ENCODE peak calls at places on chromosomes 2 and 18, in five cellular contexts. Q, T, D, B and N are unnamed samples.

GRCh38 chr2:219736196-219736595 is 108.8 kb downstream of the SLC4A3 start:
- DNase-seq in T (peak), D (peak), B (peak), Q (peak), N (peak)

GRCh38 chr18:76621184-76621583 is 126.1 kb upstream of the ZNF516 start:
- DNase-seq in B (peak), D (peak), T (peak), Q (peak), N (no peak)

GRCh38 chr18:61738488-61738887 is 154.3 kb downstream of the RNF152 start:
- DNase-seq in D (no peak), T (peak), Q (peak), B (no peak), N (no peak)

GRCh38 chr2:3578987-3579386 is 3.9 kb downstream of the RPS7 start:
- DNase-seq in B (no peak), D (no peak), Q (no peak), T (no peak), N (no peak)

GRCh38 chr2:127579231-127579630 is 43.7 kb downstream of the MYO7B start:
- DNase-seq in Q (no peak), B (no peak), T (no peak), D (no peak), N (no peak)

GRCh38 chr2:1972428-1972827 is 228.1 kb upstream of the PXDN start:
- DNase-seq in Q (peak), D (no peak), B (peak), T (peak), N (peak)

GRCh38 chr2:147610491-147611050 is 234.3 kb upstream of the ACVR2A start:
- DNase-seq in Q (no peak), B (no peak), T (no peak), D (no peak), N (no peak)

GRCh38 chr18:69883781-69884180 is 63.9 kb downstream of the CD226 start:
- DNase-seq in T (no peak), Q (no peak), B (no peak), D (no peak), N (no peak)

GRCh38 chr18:57128229-57128911 is 18.5 kb upstream of the BOD1L2 start:
- DNase-seq in T (no peak), D (no peak), Q (no peak), B (no peak), N (no peak)

GRCh38 chr2:206993512-206993911 is 54.2 kb downstream of the CPO start:
- DNase-seq in D (no peak), T (no peak), Q (no peak), B (no peak), N (no peak)

GRCh38 chr2:215022418-215022817 is 116.0 kb downstream of the ABCA12 start:
- DNase-seq in D (no peak), B (no peak), Q (peak), T (peak), N (no peak)

GRCh38 chr2:128304715-128305554 is 13.7 kb downstream of the HS6ST1 start:
- DNase-seq in T (peak), Q (peak), B (peak), D (peak), N (no peak)

GRCh38 chr2:165681841-165682240 is 112.2 kb downstream of the GALNT3 start:
- DNase-seq in Q (no peak), B (no peak), T (no peak), D (no peak), N (no peak)

GRCh38 chr2:240815761-240816583 is 4.0 kb downstream of the KIF1A start:
- DNase-seq in Q (no peak), D (no peak), B (no peak), T (no peak), N (no peak)

GRCh38 chr2:43759195-43759594 is 14.6 kb upstream of the DYNC2LI1 start:
- DNase-seq in B (no peak), Q (peak), T (no peak), D (no peak), N (no peak)

GRCh38 chr2:27871805-27872204 is 18.4 kb downstream of the RBKS start:
- DNase-seq in B (no peak), D (peak), T (peak), Q (no peak), N (no peak)

GRCh38 chr2:120402070-120402440 is 56.1 kb downstream of the INHBB start:
- DNase-seq in B (no peak), D (no peak), Q (no peak), T (no peak), N (no peak)

GRCh38 chr2:3264010-3264744 is 113.4 kb downstream of the EIPR1 start:
- DNase-seq in T (no peak), B (no peak), Q (no peak), D (no peak), N (no peak)

GRCh38 chr2:165401285-165401852 is 68.1 kb upstream of the CSRNP3 start:
- DNase-seq in D (peak), Q (peak), T (peak), B (peak), N (peak)

GRCh38 chr18:3495691-3496090 is 45.7 kb downstream of the TGIF1 start:
- DNase-seq in D (no peak), Q (no peak), B (no peak), T (no peak), N (no peak)

GRCh38 chr2:215332876-215333600 is 21.2 kb downstream of the ATIC start:
- DNase-seq in B (peak), T (no peak), D (no peak), Q (no peak), N (no peak)

GRCh38 chr18:59691046-59691395 is 6.2 kb downstream of the CCBE1 start:
- DNase-seq in D (no peak), B (no peak), Q (peak), T (no peak), N (no peak)

GRCh38 chr18:40813116-40813515 is 1141.9 kb upstream of the PIK3C3 start:
- DNase-seq in Q (peak), T (no peak), D (no peak), B (no peak), N (no peak)

DNA sequence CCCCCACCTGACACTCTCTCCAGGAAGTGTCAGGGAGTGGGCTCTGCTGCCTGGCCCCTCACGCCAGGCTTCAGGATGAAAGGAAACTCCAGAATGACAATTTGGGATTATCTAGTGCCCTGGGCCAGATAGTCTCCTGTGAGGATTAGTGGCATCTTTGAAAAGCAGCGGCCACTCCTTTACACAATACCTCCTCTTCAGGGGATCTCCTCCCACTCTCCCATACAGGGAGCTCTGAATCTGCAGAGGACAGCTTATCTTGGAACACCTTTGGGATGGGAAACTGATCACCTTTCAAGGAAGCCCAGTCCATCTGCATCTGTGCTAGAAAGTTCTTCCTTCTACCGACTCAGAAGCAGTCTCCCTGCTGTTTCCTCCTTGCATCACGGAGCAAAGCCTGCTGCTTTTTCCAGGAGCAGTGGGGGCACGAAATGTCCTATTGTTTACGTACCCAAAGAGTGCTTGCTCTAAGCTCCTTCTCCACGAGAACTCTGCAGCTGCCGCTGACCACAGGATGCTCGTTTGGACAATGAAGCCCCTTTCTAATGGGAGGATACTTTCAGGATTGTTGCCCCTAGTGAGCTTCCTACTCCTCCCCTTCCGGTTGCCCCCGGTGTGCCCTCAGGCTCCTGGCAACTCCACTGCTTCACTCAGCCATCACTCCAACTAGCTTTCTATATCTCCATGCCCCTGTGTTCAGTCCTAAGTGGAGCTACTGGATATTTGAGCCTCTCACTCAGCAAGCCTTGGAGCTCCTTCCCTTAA is 31.5 kb downstream of the SIX3 start:
- DNase-seq in Q (no peak), T (no peak), D (peak), B (no peak), N (no peak)
- H3K4me3 ChIP-seq in Q (no peak), T (no peak), D (peak), B (no peak), N (peak)

GRCh38 chr18:23689616-23690504 is 607 bp downstream of the LAMA3 start:
- DNase-seq in B (peak), T (no peak), D (peak), Q (no peak), N (no peak)
- TF ChIP-seq EZH2 in B (peak), T (no peak), D (peak), Q (peak), N (no peak)

GRCh38 chr2:41717883-41718282 is 329.9 kb upstream of the PKDCC start:
- DNase-seq in D (no peak), B (no peak), T (peak), Q (peak), N (no peak)

GRCh38 chr2:41718703-41719102 is 329.1 kb upstream of the PKDCC start:
- DNase-seq in D (no peak), B (no peak), T (no peak), Q (no peak), N (no peak)

GRCh38 chr2:41720298-41720697 is 327.5 kb upstream of the PKDCC start:
- DNase-seq in D (no peak), Q (no peak), T (no peak), B (no peak), N (no peak)

GRCh38 chr2:41720702-41721344 is 327.0 kb upstream of the PKDCC start:
- DNase-seq in B (no peak), D (no peak), Q (peak), T (no peak), N (no peak)

GRCh38 chr2:41719756-41720155 is 328.1 kb upstream of the PKDCC start:
- DNase-seq in T (no peak), B (no peak), Q (no peak), D (no peak), N (no peak)
- H3K4me3 ChIP-seq in T (no peak), B (no peak), Q (no peak), D (no peak), N (no peak)

GRCh38 chr2:64453710-64454315 is at the start of gene LGALSL:
- DNase-seq in D (peak), B (peak), T (no peak), Q (peak), N (no peak)

GRCh38 chr2:64455545-64455944 is 1.6 kb downstream of the LGALSL start:
- DNase-seq in D (no peak), Q (no peak), T (no peak), B (no peak), N (no peak)

GRCh38 chr2:64456298-64456697 is 2.3 kb downstream of the LGALSL start:
- DNase-seq in B (no peak), Q (no peak), T (no peak), D (no peak), N (no peak)

GRCh38 chr2:64455031-64455332 is 1.0 kb downstream of the LGALSL start:
- DNase-seq in B (no peak), D (no peak), Q (no peak), T (no peak), N (no peak)

DNA sequence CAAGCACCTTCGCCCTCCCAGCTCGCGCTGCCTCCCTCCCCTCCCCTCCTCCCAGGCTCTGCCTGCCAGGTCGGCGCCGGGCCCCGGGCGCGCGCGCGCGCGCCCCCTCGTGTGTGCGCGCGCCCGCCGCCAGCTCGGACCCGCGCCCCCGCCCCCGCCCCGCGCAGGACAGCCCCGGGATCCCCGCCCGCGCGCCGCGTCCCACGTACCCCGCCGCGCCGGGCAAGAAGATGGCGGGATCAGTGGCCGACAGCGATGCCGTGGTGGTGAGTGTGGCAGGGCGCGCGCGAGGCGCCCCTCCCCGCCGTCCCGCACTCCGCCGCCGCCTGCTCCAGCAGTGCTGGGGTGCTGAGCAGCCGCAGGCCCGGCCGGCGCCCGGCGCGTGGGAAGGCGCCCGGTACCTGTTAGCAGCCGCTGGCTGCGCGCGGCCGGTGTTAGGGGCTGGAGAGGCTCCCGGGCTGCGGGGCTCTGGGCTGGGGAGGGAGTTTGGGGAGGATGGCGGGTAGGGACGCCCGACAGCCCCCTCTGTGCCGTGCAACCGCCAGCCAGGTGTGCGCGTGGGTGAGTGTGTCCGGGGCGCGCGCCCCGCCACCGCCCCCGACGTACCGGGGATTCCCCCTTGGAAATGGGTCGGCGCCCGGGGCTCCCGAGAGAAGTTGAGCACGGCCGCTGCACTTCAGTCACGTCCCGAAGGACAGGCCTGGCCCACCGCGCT is 511 bp downstream of the LGALSL start:
- DNase-seq in B (peak), T (peak), D (peak), Q (peak), N (no peak)
- TF ChIP-seq EZH2 in B (no peak), T (no peak), D (no peak), Q (no peak), N (no peak)

GRCh38 chr2:96730212-96730611 is 9.7 kb downstream of the LMAN2L start:
- DNase-seq in T (no peak), D (no peak), Q (peak), B (no peak), N (no peak)
- H3K4me3 ChIP-seq in T (no peak), D (no peak), Q (no peak), B (no peak), N (no peak)

DNA sequence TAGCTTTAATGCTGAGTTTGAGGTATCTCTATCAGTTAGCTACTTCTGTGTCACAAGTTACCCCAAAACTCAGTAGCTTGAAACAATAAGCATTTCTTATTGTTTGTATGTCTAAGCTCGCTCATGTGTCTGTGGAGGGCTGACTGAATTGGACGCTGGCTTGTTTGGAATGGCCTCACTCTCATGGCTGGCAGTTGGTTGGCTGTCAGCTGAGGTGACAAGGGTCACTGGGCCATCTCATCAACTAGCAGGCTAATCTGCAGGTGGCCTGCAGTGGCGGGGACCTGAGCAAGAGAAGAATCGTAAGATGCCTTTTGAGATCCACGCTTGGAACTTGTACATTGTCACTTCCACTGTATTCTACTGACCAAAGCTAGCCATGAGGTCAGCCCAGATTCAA is 13.4 kb upstream of the DLX2 start:
- DNase-seq in T (no peak), D (no peak), B (no peak), Q (no peak), N (no peak)
- TF ChIP-seq EZH2 in T (no peak), D (no peak), B (no peak), Q (no peak), N (no peak)

GRCh38 chr2:110101911-110102774 is 13.5 kb downstream of the MALL start:
- DNase-seq in B (no peak), Q (peak), D (no peak), T (no peak), N (no peak)
- H3K4me3 ChIP-seq in B (no peak), Q (peak), D (no peak), T (no peak), N (no peak)

DNA sequence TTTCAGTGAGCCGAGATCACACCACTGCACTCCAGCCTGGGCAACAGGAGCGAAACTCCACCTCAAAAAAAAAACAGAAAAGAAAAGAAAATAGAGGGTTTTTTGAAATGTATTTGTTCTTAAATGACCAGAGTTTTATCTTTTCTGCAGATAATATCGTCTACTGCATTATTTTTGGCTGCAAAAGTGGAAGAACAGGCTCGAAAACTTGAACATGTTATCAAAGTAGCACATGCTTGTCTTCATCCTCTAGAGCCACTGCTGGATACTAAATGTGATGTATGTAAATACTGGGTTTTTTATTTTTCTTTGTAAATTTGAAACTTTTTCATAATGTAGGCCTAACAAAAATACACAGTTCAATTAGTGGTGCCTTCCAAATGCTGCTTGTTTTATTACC is 18.1 kb downstream of the CCNT2 start:
- DNase-seq in D (no peak), T (no peak), B (no peak), Q (no peak), N (no peak)
- TF ChIP-seq EZH2 in D (no peak), T (no peak), B (no peak), Q (no peak), N (no peak)